ENCODE peak calls at places on chromosome 13, in four cellular contexts. F is K562, G is HepG2, Z is GM12878. M is an unnamed sample.

GRCh38 chr13:36913463-36913862 is 6.6 kb downstream of the SMAD9 start:
- DNase-seq in F (no peak), G (no peak), Z (no peak), M (no peak)

GRCh38 chr13:77306458-77306857 is 20.4 kb downstream of the MYCBP2 start:
- DNase-seq in F (no peak), G (no peak), Z (no peak), M (no peak)

GRCh38 chr13:73107970-73108369 is 49.2 kb downstream of the KLF5 start:
- DNase-seq in F (no peak), G (no peak), Z (no peak), M (no peak)

GRCh38 chr13:76803831-76804230 is 82.4 kb downstream of the KCTD12 start:
- DNase-seq in F (no peak), G (no peak), Z (no peak), M (no peak)

GRCh38 chr13:33918199-33918932 is 100.4 kb downstream of the RFC3 start:
- DNase-seq in F (no peak), G (no peak), Z (no peak), M (no peak)

GRCh38 chr13:75566658-75567057 is 17.1 kb downstream of the UCHL3 start:
- DNase-seq in F (no peak), G (peak), Z (no peak), M (no peak)

GRCh38 chr13:43767351-43767901 is 19.3 kb downstream of the ENOX1 start:
- DNase-seq in F (no peak), G (no peak), Z (no peak), M (no peak)

GRCh38 chr13:85665286-85665685 is 133.9 kb downstream of the SLITRK6 start:
- DNase-seq in F (no peak), G (no peak), Z (no peak), M (no peak)

GRCh38 chr13:112940236-112940635 is 28.8 kb upstream of the MCF2L start:
- DNase-seq in F (no peak), G (no peak), Z (no peak), M (no peak)

GRCh38 chr13:20968745-20969144 is 66.2 kb upstream of the XPO4 start:
- DNase-seq in F (no peak), G (no peak), Z (peak), M (no peak)

GRCh38 chr13:25213716-25214115 is 41.6 kb upstream of the AMER2 start:
- DNase-seq in F (no peak), G (no peak), Z (no peak), M (no peak)

GRCh38 chr13:45674908-45675307 is 27.2 kb upstream of the CBY2 start:
- DNase-seq in F (no peak), G (no peak), Z (no peak), M (no peak)

GRCh38 chr13:100788540-100788939 is 113.9 kb upstream of the TMTC4 start:
- DNase-seq in F (no peak), G (no peak), Z (no peak), M (no peak)

GRCh38 chr13:23631676-23632622 is 61.7 kb downstream of the TNFRSF19 start:
- DNase-seq in F (no peak), G (peak), Z (no peak), M (no peak)

GRCh38 chr13:34654203-34654602 is 287.9 kb upstream of the NBEA start:
- DNase-seq in F (no peak), G (no peak), Z (no peak), M (no peak)

GRCh38 chr13:114118086-114118762 is 14.2 kb downstream of the RASA3 start:
- DNase-seq in F (no peak), G (peak), Z (no peak), M (no peak)

GRCh38 chr13:90105881-90106496 is 1241.5 kb upstream of the MIR17HG start:
- DNase-seq in F (no peak), G (no peak), Z (no peak), M (no peak)

GRCh38 chr13:36026556-36026955 is 104.6 kb downstream of the DCLK1 start:
- DNase-seq in F (no peak), G (no peak), Z (no peak), M (no peak)

GRCh38 chr13:32125221-32125621 is 93.6 kb downstream of the FRY start:
- DNase-seq in F (no peak), G (no peak), Z (no peak), M (no peak)

GRCh38 chr13:39942177-39942900 is 286.9 kb downstream of the COG6 start:
- DNase-seq in F (peak), G (no peak), Z (no peak), M (no peak)

GRCh38 chr13:102598061-102598460 is 1.3 kb downstream of the TPP2 start:
- DNase-seq in F (peak), G (no peak), Z (no peak), M (no peak)

GRCh38 chr13:31956944-31957644 is 74.5 kb upstream of the FRY start:
- DNase-seq in F (no peak), G (no peak), Z (no peak), M (no peak)

GRCh38 chr13:25468330-25469178 is 96.8 kb downstream of the ATP8A2 start:
- DNase-seq in F (peak), G (no peak), Z (no peak), M (no peak)

GRCh38 chr13:94596575-94596971 is 621 bp upstream of the TGDS start:
- DNase-seq in F (no peak), G (no peak), Z (no peak), M (no peak)

GRCh38 chr13:46846736-46847135 is 49.8 kb upstream of the ESD start:
- DNase-seq in F (no peak), G (no peak), Z (no peak), M (no peak)

GRCh38 chr13:40635315-40635995 is 31.0 kb downstream of the FOXO1 start:
- DNase-seq in F (no peak), G (no peak), Z (no peak), M (no peak)

GRCh38 chr13:91639316-91639715 is 240.9 kb downstream of the GPC5 start:
- DNase-seq in F (no peak), G (no peak), Z (no peak), M (no peak)

GRCh38 chr13:103066991-103067390 is 774 bp upstream of the SLC10A2 start:
- DNase-seq in F (no peak), G (no peak), Z (no peak), M (no peak)

GRCh38 chr13:90393408-90393807 is 954.1 kb upstream of the MIR17HG start:
- DNase-seq in F (no peak), G (no peak), Z (no peak), M (no peak)

GRCh38 chr13:21075303-21076264 is 14.2 kb upstream of the LATS2 start:
- DNase-seq in F (no peak), G (no peak), Z (no peak), M (no peak)

GRCh38 chr13:43316997-43317396 is 293.6 kb downstream of the DNAJC15 start:
- DNase-seq in F (no peak), G (no peak), Z (no peak), M (no peak)

GRCh38 chr13:114004416-114005205 is 30.7 kb upstream of the C13orf46 start:
- DNase-seq in F (peak), G (peak), Z (no peak), M (no peak)

GRCh38 chr13:54775501-54776191 is 1747.0 kb downstream of the OLFM4 start:
- DNase-seq in F (no peak), G (no peak), Z (no peak), M (no peak)

GRCh38 chr13:73158851-73159250 is 100.0 kb downstream of the KLF5 start:
- DNase-seq in F (no peak), G (no peak), Z (no peak), M (no peak)

GRCh38 chr13:113821847-113822246 is 42.0 kb downstream of the GAS6 start:
- DNase-seq in F (no peak), G (no peak), Z (no peak), M (no peak)

GRCh38 chr13:109667754-109668360 is 118.5 kb downstream of the IRS2 start:
- DNase-seq in F (no peak), G (no peak), Z (no peak), M (no peak)

GRCh38 chr13:49436890-49437289 is 7.0 kb downstream of the CAB39L start:
- DNase-seq in F (no peak), G (no peak), Z (no peak), M (no peak)

DNA sequence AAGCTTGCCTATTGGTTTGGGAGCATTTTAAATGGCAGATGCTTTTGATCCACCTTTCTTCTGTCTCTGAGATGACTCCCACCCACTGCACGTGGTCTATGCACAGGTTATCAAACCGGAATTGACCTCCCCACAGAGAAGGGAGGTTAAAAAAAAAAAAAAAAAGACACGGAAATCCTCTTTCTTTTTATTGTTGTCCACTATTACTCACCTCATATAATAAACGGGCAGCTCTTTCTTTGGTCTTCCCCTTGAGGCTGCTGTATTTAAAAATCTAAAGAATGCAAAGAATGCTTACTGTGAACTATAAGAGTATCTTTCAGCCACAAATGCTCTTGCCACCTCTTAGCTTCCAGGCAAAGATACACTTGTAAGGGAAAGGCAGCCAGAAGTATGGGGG is 329.7 kb downstream of the NDFIP2 start:
- DNase-seq in F (no peak), G (no peak), Z (no peak), M (no peak)
- TF ChIP-seq BRCA1 in F (no peak), G (no peak), Z (no peak), M (no peak)

GRCh38 chr13:51644649-51645048 is 60.4 kb downstream of the WDFY2 start:
- DNase-seq in F (no peak), G (no peak), Z (no peak), M (no peak)

GRCh38 chr13:51643882-51644281 is 59.6 kb downstream of the WDFY2 start:
- DNase-seq in F (no peak), G (peak), Z (no peak), M (no peak)

GRCh38 chr13:51646041-51646670 is 61.9 kb downstream of the WDFY2 start:
- DNase-seq in F (no peak), G (no peak), Z (no peak), M (peak)

GRCh38 chr13:51645154-51645650 is 60.9 kb downstream of the WDFY2 start:
- DNase-seq in F (no peak), G (no peak), Z (no peak), M (no peak)

GRCh38 chr13:51643114-51643881 is 59.0 kb downstream of the WDFY2 start:
- DNase-seq in F (no peak), G (peak), Z (no peak), M (no peak)
- TF ChIP-seq HDAC2 in F (no peak), G (no peak), Z (no peak), M (no peak)

DNA sequence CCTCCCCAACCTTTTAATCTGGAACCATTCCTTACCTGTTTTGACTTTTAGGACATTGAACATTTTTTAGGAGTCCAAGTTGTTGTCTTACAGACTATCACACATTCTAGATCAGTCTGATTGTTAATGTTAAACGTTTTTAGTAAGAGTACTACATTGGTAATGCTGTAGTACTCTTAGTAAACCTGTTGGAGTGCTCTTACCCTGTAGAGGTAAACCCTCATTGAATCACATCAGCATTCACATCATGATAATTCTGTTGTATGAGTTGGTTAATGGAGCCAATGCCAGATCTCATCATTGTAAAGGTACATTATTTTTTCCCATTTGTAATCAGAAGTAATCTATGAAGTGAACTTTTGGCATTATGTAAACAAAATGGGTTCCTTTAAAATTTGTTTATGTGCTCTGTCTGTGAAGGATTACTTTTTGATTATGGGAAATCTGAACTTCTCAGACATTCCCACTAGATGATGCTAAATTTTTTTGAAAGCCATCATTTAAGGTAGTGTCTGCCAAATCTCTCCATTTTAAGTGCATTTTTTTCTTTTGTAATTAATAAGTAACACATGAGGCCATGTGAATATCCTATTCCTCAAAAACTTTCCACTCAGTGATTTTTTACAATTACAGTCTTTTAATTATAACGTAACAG is 55.2 kb downstream of the VWA8 start:
- DNase-seq in F (peak), G (peak), Z (no peak), M (no peak)
- TF ChIP-seq BRCA1 in F (no peak), G (no peak), Z (no peak), M (no peak)

GRCh38 chr13:27311518-27312208 is 41.0 kb downstream of the RASL11A start:
- DNase-seq in F (no peak), G (no peak), Z (no peak), M (no peak)

GRCh38 chr13:27308941-27309340 is 38.3 kb downstream of the RASL11A start:
- DNase-seq in F (no peak), G (no peak), Z (no peak), M (no peak)

GRCh38 chr13:27306364-27306763 is 35.7 kb downstream of the RASL11A start:
- DNase-seq in F (no peak), G (no peak), Z (no peak), M (no peak)

GRCh38 chr13:27309967-27310598 is 39.5 kb downstream of the RASL11A start:
- DNase-seq in F (no peak), G (no peak), Z (no peak), M (no peak)

DNA sequence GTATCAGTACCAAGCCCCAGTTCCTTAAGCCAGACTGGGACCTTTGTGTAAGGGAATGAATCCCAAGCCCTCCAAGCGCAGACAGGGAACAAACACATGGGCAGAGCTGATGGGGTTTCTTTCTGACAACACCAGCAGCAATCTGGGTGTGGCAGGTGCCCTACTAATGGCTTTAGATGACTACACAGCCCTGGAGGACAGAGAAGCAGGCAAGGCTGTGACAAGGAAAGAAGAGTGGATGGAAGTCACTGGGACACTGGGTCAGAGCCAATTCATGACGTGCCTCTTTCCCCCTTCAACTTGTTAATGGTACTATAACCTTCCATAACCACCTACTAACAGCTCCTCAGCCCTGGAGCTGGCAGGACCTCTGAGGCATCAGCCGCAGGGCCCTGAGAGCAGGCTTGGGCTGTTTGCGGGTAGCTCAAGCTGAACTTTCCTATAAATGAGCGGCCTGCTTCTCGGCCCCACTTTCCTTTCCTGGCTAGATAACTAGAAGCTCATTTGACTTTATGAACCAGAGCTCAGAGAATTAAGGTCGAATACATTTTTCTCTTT is 38.9 kb downstream of the RASL11A start:
- DNase-seq in F (no peak), G (no peak), Z (no peak), M (no peak)
- TF ChIP-seq HDAC2 in F (no peak), G (no peak), Z (no peak), M (no peak)

DNA sequence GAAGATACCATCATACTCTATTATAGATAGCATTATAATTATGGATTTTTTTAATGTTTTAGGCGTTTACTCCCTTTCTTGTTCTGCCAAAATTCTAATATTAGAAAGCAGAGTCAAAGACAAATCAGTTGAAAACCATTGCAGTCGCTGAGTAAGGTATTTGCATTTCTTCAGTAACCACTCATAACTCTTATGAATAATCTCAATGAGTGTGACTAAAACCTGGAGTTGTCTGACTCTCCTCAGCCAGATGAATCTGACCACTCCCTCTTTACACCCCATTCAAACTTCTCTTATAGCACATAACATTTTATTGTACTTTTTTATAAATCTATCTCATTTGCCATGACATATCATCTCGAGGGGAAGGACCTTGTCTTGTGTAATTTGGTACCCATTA is 1006.5 kb downstream of the DIAPH3 start:
- DNase-seq in F (no peak), G (no peak), Z (no peak), M (no peak)
- TF ChIP-seq BRCA1 in F (no peak), G (no peak), Z (no peak), M (no peak)

GRCh38 chr13:111280666-111281577 is 39.5 kb upstream of the TEX29 start:
- DNase-seq in F (no peak), G (no peak), Z (no peak), M (no peak)
- TF ChIP-seq HDAC2 in F (no peak), G (no peak), Z (no peak), M (no peak)

DNA sequence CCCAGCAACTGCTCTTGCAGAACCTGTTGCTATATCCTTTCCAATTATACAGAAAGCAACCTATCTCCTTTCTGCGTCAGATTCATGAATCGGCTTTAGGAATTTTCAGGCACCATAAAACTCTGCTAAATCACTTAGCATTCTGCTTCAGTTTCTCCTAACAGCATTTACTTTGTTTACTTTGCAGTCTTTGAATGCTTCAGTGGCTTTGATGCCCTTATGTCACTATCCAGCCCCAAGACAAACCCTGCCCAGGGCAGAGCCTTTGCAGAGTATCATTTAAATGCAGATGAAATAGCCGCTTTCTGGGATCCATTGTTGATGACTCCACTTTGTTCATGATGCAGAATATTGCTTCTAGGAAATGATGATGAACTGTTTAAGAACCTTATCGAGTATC is 43.1 kb downstream of the SLITRK1 start:
- DNase-seq in F (no peak), G (no peak), Z (no peak), M (no peak)
- TF ChIP-seq BRCA1 in F (no peak), G (no peak), Z (no peak), M (no peak)

DNA sequence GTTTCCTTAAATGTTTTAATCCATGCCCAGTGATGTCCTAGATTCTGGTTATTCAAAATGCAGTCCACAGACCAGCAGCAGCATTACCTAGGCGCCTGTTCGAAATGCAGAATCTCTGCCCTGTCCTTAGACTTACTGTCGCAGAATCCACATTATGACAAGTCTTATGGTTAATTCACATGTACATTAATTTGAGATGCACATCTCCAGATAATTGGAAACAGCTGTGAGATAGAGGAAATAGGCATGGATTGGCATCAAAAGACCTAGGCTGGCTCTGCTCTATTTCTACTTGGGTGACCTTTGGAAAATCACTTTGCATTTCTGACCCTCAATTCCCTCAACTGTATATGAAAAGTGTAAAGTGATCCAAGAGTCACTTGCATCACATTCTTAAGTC is 700.7 kb downstream of the DIAPH3 start:
- DNase-seq in F (no peak), G (no peak), Z (no peak), M (no peak)
- TF ChIP-seq HDAC2 in F (no peak), G (no peak), Z (no peak), M (no peak)

DNA sequence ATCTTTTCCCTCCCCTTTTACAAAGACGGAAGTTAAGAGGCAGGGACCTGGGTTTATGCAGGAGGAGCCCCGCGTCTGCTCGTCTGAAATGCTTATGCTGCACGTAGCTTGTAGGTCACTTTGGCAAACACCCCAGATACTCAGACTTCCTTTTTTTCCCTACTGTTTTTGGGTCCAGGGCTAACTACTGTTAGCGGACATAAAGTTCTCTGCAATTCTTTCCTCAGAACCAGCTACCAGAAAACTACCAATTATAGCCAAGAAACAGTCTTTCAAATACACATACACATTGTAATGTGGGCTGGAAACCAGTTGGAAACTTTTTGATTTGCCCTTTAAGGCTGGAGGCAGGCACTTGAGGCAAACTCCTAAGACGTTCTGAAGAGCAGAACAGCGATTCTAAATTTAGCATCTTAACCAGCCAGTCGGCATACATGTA is 50.7 kb downstream of the EFNB2 start:
- DNase-seq in F (no peak), G (no peak), Z (no peak), M (no peak)
- TF ChIP-seq BRCA1 in F (no peak), G (no peak), Z (no peak), M (no peak)